ENCODE peak calls at places on chromosome 3, in nine cellular contexts. A, X, B, E, Q, G, O, D and C are unnamed samples.

GRCh38 chr3:78919021-78919755 is 848.6 kb downstream of the ROBO1 start:
- DNase-seq in A (no peak), X (no peak), B (no peak), E (no peak), Q (peak), G (peak), O (no peak), D (no peak), C (no peak)

GRCh38 chr3:46423588-46423987 is 16.5 kb downstream of the CCRL2 start:
- DNase-seq in A (no peak), X (no peak), B (no peak), E (no peak), Q (peak), G (no peak), O (no peak), D (no peak), C (no peak)

GRCh38 chr3:144466114-144466513 is 494.5 kb downstream of the DIPK2A start:
- DNase-seq in A (no peak), X (no peak), B (no peak), E (no peak), Q (no peak), G (no peak), O (no peak), D (no peak), C (no peak)

GRCh38 chr3:151362798-151363197 is 21.8 kb downstream of the P2RY12 start:
- DNase-seq in A (no peak), X (peak), B (no peak), E (no peak), Q (no peak), G (no peak), O (no peak), D (no peak), C (no peak)

GRCh38 chr3:15299036-15299435 is 33.4 kb downstream of the SH3BP5 start:
- DNase-seq in A (no peak), X (no peak), B (no peak), E (no peak), Q (no peak), G (no peak), O (no peak), D (no peak), C (no peak)

GRCh38 chr3:157099337-157100078 is 60.4 kb downstream of the CCNL1 start:
- DNase-seq in A (no peak), X (no peak), B (no peak), E (no peak), Q (no peak), G (no peak), O (no peak), D (no peak), C (no peak)

GRCh38 chr3:5071061-5071460 is 51.0 kb upstream of the ARL8B start:
- DNase-seq in A (no peak), X (peak), B (peak), E (no peak), Q (peak), G (peak), O (no peak), D (no peak), C (no peak)

GRCh38 chr3:189949580-189949979 is 171.1 kb downstream of the P3H2 start:
- DNase-seq in A (no peak), X (no peak), B (no peak), E (no peak), Q (no peak), G (no peak), O (no peak), D (no peak), C (no peak)

GRCh38 chr3:129366312-129366831 is 62.1 kb downstream of the EFCAB12 start:
- DNase-seq in A (no peak), X (no peak), B (no peak), E (no peak), Q (no peak), G (no peak), O (no peak), D (no peak), C (no peak)

GRCh38 chr3:128334766-128335165 is 131.9 kb downstream of the DNAJB8 start:
- DNase-seq in A (no peak), X (no peak), B (no peak), E (no peak), Q (no peak), G (no peak), O (no peak), D (no peak), C (no peak)

GRCh38 chr3:140863481-140864084 is 78.1 kb upstream of the SLC25A36 start:
- DNase-seq in A (no peak), X (peak), B (peak), E (peak), Q (peak), G (peak), O (peak), D (no peak), C (peak)

GRCh38 chr3:15436246-15436645 is 8.8 kb downstream of the EAF1 start:
- DNase-seq in A (no peak), X (no peak), B (no peak), E (no peak), Q (no peak), G (no peak), O (no peak), D (no peak), C (no peak)

GRCh38 chr3:187963677-187964385 is 190.1 kb upstream of the LPP start:
- DNase-seq in A (no peak), X (peak), B (no peak), E (no peak), Q (no peak), G (no peak), O (no peak), D (no peak), C (no peak)

GRCh38 chr3:141776376-141776775 is 13.2 kb downstream of the GRK7 start:
- DNase-seq in A (no peak), X (no peak), B (no peak), E (no peak), Q (no peak), G (no peak), O (no peak), D (no peak), C (no peak)

GRCh38 chr3:187936676-187937075 is 191.4 kb upstream of the BCL6 start:
- DNase-seq in A (no peak), X (no peak), B (no peak), E (no peak), Q (no peak), G (no peak), O (no peak), D (no peak), C (no peak)

GRCh38 chr3:49769926-49770325 is 16.4 kb downstream of the IP6K1 start:
- DNase-seq in A (no peak), X (no peak), B (no peak), E (no peak), Q (no peak), G (no peak), O (no peak), D (no peak), C (no peak)

GRCh38 chr3:35254917-35255316 is 384.4 kb upstream of the ARPP21 start:
- DNase-seq in A (no peak), X (no peak), B (no peak), E (no peak), Q (no peak), G (no peak), O (no peak), D (no peak), C (no peak)

GRCh38 chr3:15387735-15388134 is 39.6 kb downstream of the METTL6 start:
- DNase-seq in A (no peak), X (no peak), B (no peak), E (no peak), Q (no peak), G (no peak), O (no peak), D (no peak), C (no peak)

GRCh38 chr3:127196002-127196401 is 3.1 kb downstream of the PRR23E start:
- DNase-seq in A (no peak), X (no peak), B (no peak), E (no peak), Q (no peak), G (no peak), O (no peak), D (no peak), C (no peak)

GRCh38 chr3:146322216-146322615 is 71.3 kb upstream of the PLSCR4 start:
- DNase-seq in A (no peak), X (no peak), B (no peak), E (no peak), Q (no peak), G (no peak), O (no peak), D (no peak), C (no peak)

GRCh38 chr3:58025824-58026579 is 17.8 kb downstream of the FLNB start:
- DNase-seq in A (no peak), X (no peak), B (peak), E (no peak), Q (no peak), G (no peak), O (peak), D (peak), C (no peak)

GRCh38 chr3:170690133-170690981 is 104.5 kb upstream of the SLC7A14 start:
- DNase-seq in A (no peak), X (peak), B (peak), E (peak), Q (peak), G (no peak), O (peak), D (peak), C (peak)

GRCh38 chr3:134312072-134312872 is 61.6 kb upstream of the RYK start:
- DNase-seq in A (no peak), X (no peak), B (peak), E (no peak), Q (peak), G (no peak), O (no peak), D (peak), C (peak)

GRCh38 chr3:99357131-99357530 is 281.3 kb upstream of the COL8A1 start:
- DNase-seq in A (no peak), X (no peak), B (no peak), E (no peak), Q (no peak), G (peak), O (no peak), D (no peak), C (no peak)

GRCh38 chr3:143302638-143303171 is 183.1 kb downstream of the CHST2 start:
- DNase-seq in A (peak), X (no peak), B (peak), E (no peak), Q (peak), G (peak), O (no peak), D (peak), C (no peak)

GRCh38 chr3:58564456-58565160 is 12.6 kb downstream of the FAM107A start:
- DNase-seq in A (no peak), X (no peak), B (peak), E (no peak), Q (peak), G (peak), O (no peak), D (no peak), C (no peak)

GRCh38 chr3:62374375-62374876 is 1.1 kb upstream of the FEZF2 start:
- DNase-seq in A (no peak), X (no peak), B (no peak), E (no peak), Q (peak), G (no peak), O (no peak), D (no peak), C (no peak)

GRCh38 chr3:10189557-10190374 is 25.0 kb downstream of the IRAK2 start:
- DNase-seq in A (peak), X (peak), B (peak), E (peak), Q (no peak), G (no peak), O (no peak), D (peak), C (no peak)

GRCh38 chr3:40240921-40241320 is 68.6 kb upstream of the EIF1B start:
- DNase-seq in A (no peak), X (no peak), B (no peak), E (no peak), Q (peak), G (no peak), O (no peak), D (no peak), C (no peak)

GRCh38 chr3:45553469-45553974 is 41.0 kb upstream of the LIMD1 start:
- DNase-seq in A (no peak), X (peak), B (peak), E (peak), Q (peak), G (no peak), O (peak), D (no peak), C (peak)

GRCh38 chr3:67048716-67049076 is 50.6 kb downstream of the KBTBD8 start:
- DNase-seq in A (no peak), X (no peak), B (no peak), E (no peak), Q (no peak), G (no peak), O (peak), D (no peak), C (no peak)

GRCh38 chr3:110164632-110165240 is 827.4 kb upstream of the DPPA4 start:
- DNase-seq in A (no peak), X (no peak), B (no peak), E (no peak), Q (no peak), G (no peak), O (no peak), D (no peak), C (no peak)

GRCh38 chr3:16767006-16767405 is 117.7 kb upstream of the PLCL2 start:
- DNase-seq in A (no peak), X (no peak), B (no peak), E (no peak), Q (no peak), G (no peak), O (no peak), D (no peak), C (no peak)

GRCh38 chr3:105527949-105528348 is 161.2 kb downstream of the ALCAM start:
- DNase-seq in A (no peak), X (no peak), B (no peak), E (no peak), Q (peak), G (no peak), O (peak), D (no peak), C (no peak)

GRCh38 chr3:126181398-126181725 is 976 bp upstream of the ALDH1L1 start:
- DNase-seq in A (no peak), X (no peak), B (peak), E (no peak), Q (no peak), G (no peak), O (no peak), D (no peak), C (no peak)